ENCODE peak calls at places on chromosomes 7 and 10, in eight cellular contexts. K is HTR-8/SVneo; Y is OCI-LY7; S is stimulated activated CD4-positive, alpha-beta T cell treated with anti-CD3 and anti-CD28 coated beads, TNF-alpha, amount 100 ng/mL, for 48 hours; E is NCI-H1105 treated with DMSO at 0.1 percent for 48 hours; H is cardiac muscle cell; R is activated T-helper 1 cell treated with anti-CD3 and anti-CD28 coated beads, Interleukin-12 subunit alpha, Interleukin-12 subunit beta, Interleukin-2, Interleukin-4 antibody, amounts not matched to agents 30 ng/mL and 10 ng/mL and 1 ng/mL, durations not matched to agents 14 hours and 24 hours and 36 hours; Z is endothelial cell. L is an unnamed sample.

GRCh38 chr10:43846187-43846680 is 197.6 kb upstream of the ZNF32 start:
- DNase-seq in K (peak), Y (no peak), S (peak), E (no peak), H (peak), R (no peak), Z (no peak), L (peak)

GRCh38 chr10:91424016-91424415 is 13.9 kb downstream of the HECTD2 start:
- DNase-seq in K (no peak), Y (no peak), S (no peak), E (no peak), H (no peak), R (no peak), Z (no peak), L (peak)

GRCh38 chr7:123410273-123410928 is 124.0 kb downstream of the IQUB start:
- DNase-seq in K (no peak), Y (no peak), S (no peak), E (peak), H (peak), R (no peak), Z (no peak), L (peak)

GRCh38 chr7:23349484-23350157 is 50.5 kb downstream of the MALSU1 start:
- DNase-seq in K (no peak), Y (no peak), S (no peak), E (no peak), H (peak), R (no peak), Z (no peak), L (peak)

GRCh38 chr7:12889391-12889790 is 202.0 kb downstream of the ARL4A start:
- DNase-seq in K (peak), Y (no peak), S (no peak), E (no peak), H (peak), R (no peak), Z (no peak), L (no peak)

GRCh38 chr7:47435889-47436312 is 146.0 kb downstream of the TNS3 start:
- DNase-seq in K (peak), Y (peak), S (no peak), E (peak), H (peak), R (no peak), Z (peak), L (peak)

GRCh38 chr7:97166308-97166707 is 48.8 kb downstream of the SDHAF3 start:
- DNase-seq in K (no peak), Y (no peak), S (no peak), E (no peak), H (no peak), R (no peak), Z (no peak), L (no peak)

GRCh38 chr10:69961168-69961863 is 91.3 kb upstream of the MACROH2A2 start:
- DNase-seq in K (no peak), Y (peak), S (no peak), E (peak), H (peak), R (no peak), Z (no peak), L (no peak)

GRCh38 chr10:76291175-76291574 is 859.8 kb downstream of the LRMDA start:
- DNase-seq in K (no peak), Y (no peak), S (no peak), E (peak), H (no peak), R (no peak), Z (no peak), L (no peak)

GRCh38 chr7:53418834-53419482 is 383.5 kb downstream of the POM121L12 start:
- DNase-seq in K (no peak), Y (no peak), S (no peak), E (no peak), H (no peak), R (no peak), Z (no peak), L (no peak)

GRCh38 chr7:28093617-28094232 is 86.9 kb downstream of the JAZF1 start:
- DNase-seq in K (peak), Y (peak), S (peak), E (peak), H (peak), R (peak), Z (peak), L (peak)

GRCh38 chr7:4711634-4712033 is 29.5 kb downstream of the FOXK1 start:
- DNase-seq in K (no peak), Y (no peak), S (no peak), E (no peak), H (no peak), R (no peak), Z (no peak), L (no peak)

GRCh38 chr7:91263359-91264082 is 712 bp upstream of the FZD1 start:
- DNase-seq in K (no peak), Y (no peak), S (no peak), E (peak), H (peak), R (no peak), Z (peak), L (peak)

GRCh38 chr10:121658111-121658510 is 59.9 kb upstream of the FGFR2 start:
- DNase-seq in K (no peak), Y (no peak), S (no peak), E (no peak), H (no peak), R (no peak), Z (no peak), L (no peak)

GRCh38 chr10:69481280-69481679 is 30.0 kb downstream of the TSPAN15 start:
- DNase-seq in K (no peak), Y (peak), S (no peak), E (no peak), H (no peak), R (no peak), Z (no peak), L (no peak)

GRCh38 chr10:70576803-70577517 is 25.6 kb downstream of the PRF1 start:
- DNase-seq in K (no peak), Y (no peak), S (no peak), E (no peak), H (no peak), R (no peak), Z (no peak), L (peak)

GRCh38 chr10:99426689-99427088 is 3.7 kb downstream of the GOT1 start:
- DNase-seq in K (no peak), Y (no peak), S (no peak), E (no peak), H (no peak), R (no peak), Z (no peak), L (no peak)

GRCh38 chr10:43890124-43890523 is 241.4 kb upstream of the ZNF32 start:
- DNase-seq in K (no peak), Y (no peak), S (no peak), E (no peak), H (peak), R (no peak), Z (no peak), L (peak)

GRCh38 chr10:117449636-117450035 is 74.4 kb upstream of the PDZD8 start:
- DNase-seq in K (no peak), Y (no peak), S (no peak), E (no peak), H (no peak), R (no peak), Z (no peak), L (no peak)

GRCh38 chr10:88395677-88396076 is 187.4 kb downstream of the RNLS start:
- DNase-seq in K (no peak), Y (peak), S (no peak), E (no peak), H (peak), R (no peak), Z (no peak), L (peak)

GRCh38 chr10:74967850-74968620 is 141.6 kb downstream of the KAT6B start:
- DNase-seq in K (no peak), Y (no peak), S (no peak), E (peak), H (no peak), R (no peak), Z (no peak), L (peak)

GRCh38 chr7:94687810-94688209 is 31.9 kb upstream of the SGCE start:
- DNase-seq in K (no peak), Y (no peak), S (no peak), E (no peak), H (peak), R (no peak), Z (no peak), L (no peak)

GRCh38 chr10:70958396-70958795 is 70.0 kb upstream of the PCBD1 start:
- DNase-seq in K (no peak), Y (no peak), S (no peak), E (no peak), H (peak), R (no peak), Z (no peak), L (no peak)

GRCh38 chr7:16646427-16647081 is 573 bp downstream of the BZW2 start:
- DNase-seq in K (no peak), Y (peak), S (no peak), E (peak), H (peak), R (no peak), Z (no peak), L (peak)

GRCh38 chr7:152989889-152990380 is 230.4 kb downstream of the ACTR3B start:
- DNase-seq in K (no peak), Y (no peak), S (no peak), E (peak), H (peak), R (no peak), Z (peak), L (no peak)

GRCh38 chr10:112271982-112272381 is 11.2 kb upstream of the TECTB start:
- DNase-seq in K (no peak), Y (no peak), S (no peak), E (no peak), H (peak), R (no peak), Z (no peak), L (peak)

GRCh38 chr10:133141144-133141962 is 18.7 kb upstream of the KNDC1 start:
- DNase-seq in K (no peak), Y (no peak), S (no peak), E (no peak), H (no peak), R (no peak), Z (no peak), L (no peak)

GRCh38 chr10:115654961-115655360 is 561.8 kb downstream of the ATRNL1 start:
- DNase-seq in K (no peak), Y (no peak), S (no peak), E (no peak), H (no peak), R (no peak), Z (no peak), L (peak)

GRCh38 chr7:45869426-45869825 is 3.5 kb downstream of the CCDC201 start:
- DNase-seq in K (no peak), Y (no peak), S (no peak), E (no peak), H (peak), R (no peak), Z (no peak), L (no peak)